ENCODE peak calls at places on chromosomes 1 and 21, in six cellular contexts. One of them, this sample, is unnamed.

GRCh38 chr1:22527122-22527521 is 36.2 kb upstream of the EPHA8 start:
- ATAC-seq in A549: peak
- ATAC-seq in K562: peak
- ATAC-seq in GM12878: no peak
- ATAC-seq in HepG2: no peak
- ATAC-seq in upper lobe of left lung: no peak
- ATAC-seq in this sample: no peak

GRCh38 chr1:43603004-43603403 is 46.9 kb upstream of the KDM4A start:
- ATAC-seq in HepG2: peak
- ATAC-seq in upper lobe of left lung: no peak
- ATAC-seq in A549: no peak
- ATAC-seq in K562: peak
- ATAC-seq in GM12878: no peak
- ATAC-seq in this sample: no peak

GRCh38 chr1:160884091-160884490 is 889 bp downstream of the ITLN1 start:
- ATAC-seq in HepG2: no peak
- ATAC-seq in K562: no peak
- ATAC-seq in GM12878: no peak
- ATAC-seq in A549: no peak
- ATAC-seq in upper lobe of left lung: no peak
- ATAC-seq in this sample: no peak

GRCh38 chr1:222845763-222846162 is 30.9 kb downstream of the DISP1 start:
- ATAC-seq in HepG2: no peak
- ATAC-seq in A549: no peak
- ATAC-seq in GM12878: no peak
- ATAC-seq in K562: no peak
- ATAC-seq in upper lobe of left lung: no peak
- ATAC-seq in this sample: no peak

GRCh38 chr21:42983102-42983501 is 8.7 kb downstream of the PKNOX1 start:
- ATAC-seq in K562: no peak
- ATAC-seq in GM12878: peak
- ATAC-seq in A549: no peak
- ATAC-seq in upper lobe of left lung: no peak
- ATAC-seq in HepG2: no peak
- ATAC-seq in this sample: no peak

GRCh38 chr1:119371800-119372199 is 3.2 kb downstream of the HAO2 start:
- ATAC-seq in GM12878: no peak
- ATAC-seq in upper lobe of left lung: no peak
- ATAC-seq in A549: no peak
- ATAC-seq in K562: no peak
- ATAC-seq in HepG2: peak
- ATAC-seq in this sample: no peak

GRCh38 chr1:85273397-85273796 is 3.0 kb downstream of the BCL10 start:
- ATAC-seq in K562: no peak
- ATAC-seq in A549: no peak
- ATAC-seq in GM12878: no peak
- ATAC-seq in upper lobe of left lung: no peak
- ATAC-seq in HepG2: no peak
- ATAC-seq in this sample: no peak

GRCh38 chr21:36203603-36203889 is 46.9 kb downstream of the DOP1B start:
- ATAC-seq in GM12878: peak
- ATAC-seq in A549: peak
- ATAC-seq in K562: peak
- ATAC-seq in HepG2: peak
- ATAC-seq in upper lobe of left lung: no peak
- ATAC-seq in this sample: no peak

GRCh38 chr1:231359113-231359512 is 21.0 kb downstream of the SPRTN start:
- ATAC-seq in GM12878: no peak
- ATAC-seq in A549: no peak
- ATAC-seq in upper lobe of left lung: no peak
- ATAC-seq in HepG2: no peak
- ATAC-seq in K562: no peak
- ATAC-seq in this sample: peak

GRCh38 chr1:202952818-202953217 is 5.3 kb downstream of the ADIPOR1 start:
- ATAC-seq in upper lobe of left lung: peak
- ATAC-seq in K562: peak
- ATAC-seq in A549: no peak
- ATAC-seq in HepG2: no peak
- ATAC-seq in GM12878: peak
- ATAC-seq in this sample: peak

GRCh38 chr1:84883286-84883685 is 9.7 kb downstream of the LPAR3 start:
- ATAC-seq in HepG2: no peak
- ATAC-seq in A549: no peak
- ATAC-seq in upper lobe of left lung: no peak
- ATAC-seq in GM12878: no peak
- ATAC-seq in K562: no peak
- ATAC-seq in this sample: no peak

GRCh38 chr1:205792481-205792881 is 17.2 kb upstream of the RAB29 start:
- ATAC-seq in GM12878: peak
- ATAC-seq in K562: no peak
- ATAC-seq in A549: no peak
- ATAC-seq in upper lobe of left lung: no peak
- ATAC-seq in HepG2: no peak
- ATAC-seq in this sample: no peak

GRCh38 chr1:218357211-218357892 is 12.2 kb downstream of the TGFB2 start:
- ATAC-seq in K562: peak
- ATAC-seq in A549: no peak
- ATAC-seq in GM12878: no peak
- ATAC-seq in upper lobe of left lung: no peak
- ATAC-seq in HepG2: no peak
- ATAC-seq in this sample: no peak

DNA sequence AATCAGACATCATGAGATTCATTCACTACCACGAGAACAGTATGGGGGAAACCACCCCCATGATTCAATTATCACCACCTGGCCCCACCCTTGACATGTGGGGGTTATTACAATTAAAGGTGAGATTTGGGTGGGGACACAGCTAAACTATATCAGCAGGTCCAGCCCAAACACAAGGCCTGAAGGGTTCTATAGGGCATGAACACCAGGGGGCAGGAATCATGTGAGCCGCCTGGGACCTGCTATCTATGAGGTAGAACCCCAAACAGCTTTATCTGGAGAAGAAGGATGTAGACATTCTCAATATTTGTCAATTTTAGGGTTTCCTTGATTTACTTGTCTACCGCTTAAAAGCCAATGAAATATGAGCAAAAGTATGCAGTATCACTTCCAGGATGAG is 294.9 kb upstream of the DEPDC1 start:
- ATAC-seq in GM12878: no peak
- ATAC-seq in K562: no peak
- ATAC-seq in upper lobe of left lung: no peak
- ATAC-seq in HepG2: no peak
- ATAC-seq in A549: no peak
- ATAC-seq in this sample: no peak
- TF ChIP-seq CTCF in GM12878: no peak
- TF ChIP-seq CTCF in K562: no peak
- TF ChIP-seq CTCF in upper lobe of left lung: no peak
- TF ChIP-seq CTCF in HepG2: no peak
- TF ChIP-seq CTCF in A549: no peak
- TF ChIP-seq CTCF in this sample: no peak

GRCh38 chr1:75542818-75543570 is 67.9 kb downstream of the SLC44A5 start:
- ATAC-seq in upper lobe of left lung: no peak
- ATAC-seq in A549: no peak
- ATAC-seq in HepG2: no peak
- ATAC-seq in GM12878: no peak
- ATAC-seq in K562: no peak
- ATAC-seq in this sample: no peak

GRCh38 chr1:75543705-75544104 is 67.2 kb downstream of the SLC44A5 start:
- ATAC-seq in HepG2: no peak
- ATAC-seq in A549: no peak
- ATAC-seq in K562: no peak
- ATAC-seq in GM12878: no peak
- ATAC-seq in upper lobe of left lung: no peak
- ATAC-seq in this sample: no peak

GRCh38 chr1:75539230-75540116 is 71.4 kb downstream of the SLC44A5 start:
- ATAC-seq in HepG2: no peak
- ATAC-seq in A549: no peak
- ATAC-seq in upper lobe of left lung: no peak
- ATAC-seq in GM12878: peak
- ATAC-seq in K562: no peak
- ATAC-seq in this sample: no peak
- H3K4me3 ChIP-seq in HepG2: no peak
- H3K4me3 ChIP-seq in A549: no peak
- H3K4me3 ChIP-seq in upper lobe of left lung: no peak
- H3K4me3 ChIP-seq in GM12878: no peak
- H3K4me3 ChIP-seq in K562: no peak
- H3K4me3 ChIP-seq in this sample: no peak

GRCh38 chr1:66336641-66336991 is 197.3 kb upstream of the SGIP1 start:
- ATAC-seq in upper lobe of left lung: no peak
- ATAC-seq in A549: no peak
- ATAC-seq in K562: no peak
- ATAC-seq in GM12878: no peak
- ATAC-seq in HepG2: no peak
- ATAC-seq in this sample: no peak

GRCh38 chr1:66335859-66336640 is 197.9 kb upstream of the SGIP1 start:
- ATAC-seq in K562: no peak
- ATAC-seq in A549: peak
- ATAC-seq in HepG2: no peak
- ATAC-seq in upper lobe of left lung: peak
- ATAC-seq in GM12878: peak
- ATAC-seq in this sample: peak

GRCh38 chr1:66334311-66334710 is 199.6 kb upstream of the SGIP1 start:
- ATAC-seq in A549: no peak
- ATAC-seq in HepG2: no peak
- ATAC-seq in GM12878: peak
- ATAC-seq in K562: no peak
- ATAC-seq in upper lobe of left lung: no peak
- ATAC-seq in this sample: no peak

GRCh38 chr1:66333463-66334232 is 200.3 kb upstream of the SGIP1 start:
- ATAC-seq in HepG2: no peak
- ATAC-seq in K562: no peak
- ATAC-seq in A549: peak
- ATAC-seq in upper lobe of left lung: no peak
- ATAC-seq in GM12878: peak
- ATAC-seq in this sample: no peak

GRCh38 chr1:66335125-66335524 is 198.8 kb upstream of the SGIP1 start:
- ATAC-seq in K562: no peak
- ATAC-seq in A549: no peak
- ATAC-seq in GM12878: no peak
- ATAC-seq in HepG2: no peak
- ATAC-seq in upper lobe of left lung: no peak
- ATAC-seq in this sample: no peak
- TF ChIP-seq EP300 in K562: no peak
- TF ChIP-seq EP300 in A549: no peak
- TF ChIP-seq EP300 in GM12878: no peak
- TF ChIP-seq EP300 in HepG2: no peak
- TF ChIP-seq EP300 in upper lobe of left lung: no peak
- TF ChIP-seq EP300 in this sample: no peak

GRCh38 chr21:41846033-41846317 is 33.2 kb downstream of the PRDM15 start:
- ATAC-seq in HepG2: no peak
- ATAC-seq in GM12878: no peak
- ATAC-seq in A549: no peak
- ATAC-seq in K562: peak
- ATAC-seq in upper lobe of left lung: no peak
- ATAC-seq in this sample: no peak

GRCh38 chr21:41845310-41846032 is 33.7 kb downstream of the PRDM15 start:
- ATAC-seq in upper lobe of left lung: no peak
- ATAC-seq in GM12878: no peak
- ATAC-seq in HepG2: no peak
- ATAC-seq in K562: peak
- ATAC-seq in A549: no peak
- ATAC-seq in this sample: no peak

GRCh38 chr21:41848533-41848932 is 30.6 kb downstream of the PRDM15 start:
- ATAC-seq in HepG2: no peak
- ATAC-seq in A549: no peak
- ATAC-seq in upper lobe of left lung: no peak
- ATAC-seq in K562: no peak
- ATAC-seq in GM12878: no peak
- ATAC-seq in this sample: no peak

GRCh38 chr21:41846536-41846935 is 32.6 kb downstream of the PRDM15 start:
- ATAC-seq in upper lobe of left lung: no peak
- ATAC-seq in HepG2: no peak
- ATAC-seq in A549: no peak
- ATAC-seq in K562: no peak
- ATAC-seq in GM12878: no peak
- ATAC-seq in this sample: no peak

GRCh38 chr21:41847066-41847804 is 31.9 kb downstream of the PRDM15 start:
- ATAC-seq in K562: peak
- ATAC-seq in GM12878: no peak
- ATAC-seq in upper lobe of left lung: no peak
- ATAC-seq in HepG2: no peak
- ATAC-seq in A549: peak
- ATAC-seq in this sample: no peak
- TF ChIP-seq CTCF in K562: peak
- TF ChIP-seq CTCF in GM12878: no peak
- TF ChIP-seq CTCF in upper lobe of left lung: no peak
- TF ChIP-seq CTCF in HepG2: no peak
- TF ChIP-seq CTCF in A549: no peak
- TF ChIP-seq CTCF in this sample: no peak

DNA sequence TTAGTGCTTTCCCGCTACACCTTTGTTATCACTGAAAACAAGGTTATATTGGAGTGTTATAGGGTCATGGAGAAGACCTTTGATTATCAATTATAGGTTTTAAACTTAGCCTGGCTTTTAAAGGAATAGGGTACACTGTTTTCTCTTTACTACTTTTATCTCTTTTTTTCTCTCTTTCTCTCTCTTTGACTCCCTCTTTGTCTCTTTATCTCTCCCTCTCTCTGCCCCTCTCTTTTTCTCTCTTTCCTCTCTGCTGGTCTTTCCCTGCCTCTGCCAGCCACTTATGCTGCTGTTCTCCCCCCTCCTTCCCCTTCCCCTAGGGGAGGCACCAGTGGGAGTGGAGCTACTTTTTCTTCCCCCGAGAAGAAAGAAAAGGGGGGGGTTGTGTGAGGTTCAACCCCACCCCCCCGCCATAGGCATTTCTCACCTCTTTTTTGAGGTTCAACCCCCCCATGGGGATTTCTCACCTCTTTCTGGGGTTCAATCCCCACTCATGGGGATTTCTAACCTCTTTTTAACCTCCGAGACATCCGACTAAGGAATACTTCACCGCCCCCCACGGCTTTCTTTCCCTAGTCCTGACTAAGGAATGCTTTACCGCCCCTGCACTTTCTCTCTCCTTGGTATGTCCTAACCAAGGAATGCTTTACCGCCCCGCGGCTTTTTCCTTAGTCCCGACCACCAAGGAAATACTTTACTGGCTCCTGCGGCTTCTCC is 17.2 kb upstream of the ZBTB8B start:
- ATAC-seq in K562: peak
- ATAC-seq in A549: no peak
- ATAC-seq in GM12878: no peak
- ATAC-seq in HepG2: no peak
- ATAC-seq in upper lobe of left lung: no peak
- ATAC-seq in this sample: no peak
- H3K4me3 ChIP-seq in K562: no peak
- H3K4me3 ChIP-seq in A549: no peak
- H3K4me3 ChIP-seq in GM12878: no peak
- H3K4me3 ChIP-seq in HepG2: peak
- H3K4me3 ChIP-seq in upper lobe of left lung: no peak
- H3K4me3 ChIP-seq in this sample: peak